ENCODE peak calls at places on chromosomes 7 and 10, in seven cellular contexts. Y, V, C, P, Q, E and A are unnamed samples.

GRCh38 chr7:128783143-128783799 is 7.7 kb upstream of the OPN1SW start:
- DNase-seq in Y (no peak), V (no peak), C (no peak), P (peak), Q (no peak), E (no peak), A (peak)

GRCh38 chr7:44104880-44105771 is 981 bp downstream of the AEBP1 start:
- DNase-seq in Y (no peak), V (peak), C (no peak), P (peak), Q (no peak), E (no peak), A (peak)

GRCh38 chr7:77738871-77739270 is 42.6 kb downstream of the RSBN1L start:
- DNase-seq in Y (no peak), V (no peak), C (no peak), P (peak), Q (no peak), E (no peak), A (peak)

GRCh38 chr10:22700489-22700888 is 13.9 kb downstream of the PIP4K2A start:
- DNase-seq in Y (no peak), V (no peak), C (no peak), P (no peak), Q (no peak), E (no peak), A (no peak)

GRCh38 chr7:149869867-149870266 is 3.9 kb upstream of the ATP6V0E2 start:
- DNase-seq in Y (no peak), V (no peak), C (no peak), P (no peak), Q (peak), E (no peak), A (no peak)

GRCh38 chr7:157012113-157012547 is 1.7 kb upstream of the MNX1 start:
- DNase-seq in Y (no peak), V (peak), C (no peak), P (no peak), Q (peak), E (no peak), A (no peak)

GRCh38 chr7:95929710-95930295 is 157.4 kb downstream of the DYNC1I1 start:
- DNase-seq in Y (no peak), V (no peak), C (no peak), P (no peak), Q (no peak), E (no peak), A (no peak)

GRCh38 chr7:148485618-148486017 is 104.9 kb upstream of the C7orf33 start:
- DNase-seq in Y (no peak), V (peak), C (no peak), P (no peak), Q (no peak), E (no peak), A (no peak)

GRCh38 chr7:29989257-29989995 is at the start of gene SCRN1:
- DNase-seq in Y (peak), V (peak), C (peak), P (peak), Q (peak), E (peak), A (peak)

GRCh38 chr10:6593140-6593740 is 13.2 kb upstream of the PRKCQ start:
- DNase-seq in Y (peak), V (no peak), C (no peak), P (no peak), Q (peak), E (no peak), A (no peak)

GRCh38 chr7:85023066-85023687 is 163.7 kb downstream of the SEMA3D start:
- DNase-seq in Y (no peak), V (peak), C (no peak), P (peak), Q (peak), E (no peak), A (peak)

GRCh38 chr7:155395176-155395797 is 62.6 kb upstream of the EN2 start:
- DNase-seq in Y (no peak), V (no peak), C (no peak), P (no peak), Q (no peak), E (no peak), A (no peak)

GRCh38 chr7:51316666-51317581 is at the start of gene COBL:
- DNase-seq in Y (peak), V (no peak), C (no peak), P (no peak), Q (no peak), E (no peak), A (no peak)

GRCh38 chr7:142303650-142304049 is 45.8 kb upstream of the PRSS58 start:
- DNase-seq in Y (no peak), V (no peak), C (no peak), P (no peak), Q (no peak), E (no peak), A (no peak)

GRCh38 chr10:72274213-72274729 is 547 bp downstream of the DDIT4 start:
- DNase-seq in Y (no peak), V (no peak), C (no peak), P (no peak), Q (no peak), E (no peak), A (peak)

GRCh38 chr10:86795353-86795752 is 38.9 kb downstream of the BMPR1A start:
- DNase-seq in Y (no peak), V (no peak), C (no peak), P (peak), Q (no peak), E (no peak), A (peak)

GRCh38 chr10:61719906-61720305 is 57.2 kb downstream of the CABCOCO1 start:
- DNase-seq in Y (no peak), V (no peak), C (no peak), P (no peak), Q (no peak), E (no peak), A (no peak)

GRCh38 chr10:70540789-70541360 is 61.7 kb downstream of the PRF1 start:
- DNase-seq in Y (no peak), V (no peak), C (no peak), P (no peak), Q (no peak), E (no peak), A (no peak)

GRCh38 chr10:11245510-11245909 is 227.8 kb downstream of the CELF2 start:
- DNase-seq in Y (peak), V (peak), C (no peak), P (no peak), Q (peak), E (no peak), A (no peak)

GRCh38 chr7:105673367-105674188 is 92.3 kb upstream of the EFCAB10 start:
- DNase-seq in Y (no peak), V (peak), C (no peak), P (no peak), Q (peak), E (no peak), A (no peak)

GRCh38 chr7:1741751-1742554 is 71.9 kb downstream of the ELFN1 start:
- DNase-seq in Y (no peak), V (no peak), C (no peak), P (no peak), Q (no peak), E (no peak), A (no peak)

GRCh38 chr10:119673271-119673670 is 22.1 kb downstream of the BAG3 start:
- DNase-seq in Y (no peak), V (no peak), C (no peak), P (no peak), Q (no peak), E (no peak), A (no peak)

GRCh38 chr7:74365320-74366022 is 76.3 kb downstream of the CLIP2 start:
- DNase-seq in Y (no peak), V (no peak), C (no peak), P (peak), Q (no peak), E (no peak), A (peak)

GRCh38 chr10:88759366-88760101 is at the start of gene LIPN:
- DNase-seq in Y (no peak), V (no peak), C (no peak), P (no peak), Q (no peak), E (no peak), A (no peak)

GRCh38 chr10:75203724-75204123 is 6.9 kb upstream of the VDAC2 start:
- DNase-seq in Y (no peak), V (no peak), C (no peak), P (no peak), Q (no peak), E (no peak), A (no peak)

GRCh38 chr7:80225361-80225760 is 90.7 kb downstream of the GNAI1 start:
- DNase-seq in Y (no peak), V (no peak), C (no peak), P (peak), Q (no peak), E (no peak), A (no peak)

GRCh38 chr10:132400041-132400546 is 3.1 kb downstream of the PWWP2B start:
- DNase-seq in Y (no peak), V (no peak), C (no peak), P (no peak), Q (no peak), E (no peak), A (no peak)

GRCh38 chr7:17401806-17402627 is 103.6 kb downstream of the AHR start:
- DNase-seq in Y (peak), V (no peak), C (no peak), P (no peak), Q (no peak), E (no peak), A (no peak)

GRCh38 chr10:129626801-129627434 is 159.9 kb downstream of the MGMT start:
- DNase-seq in Y (no peak), V (no peak), C (no peak), P (peak), Q (no peak), E (no peak), A (no peak)

GRCh38 chr7:44633254-44634186 is 27.1 kb downstream of the OGDH start:
- DNase-seq in Y (peak), V (no peak), C (peak), P (peak), Q (peak), E (peak), A (peak)

GRCh38 chr10:61986788-61987187 is 85.3 kb downstream of the ARID5B start:
- DNase-seq in Y (no peak), V (no peak), C (no peak), P (no peak), Q (no peak), E (no peak), A (no peak)

GRCh38 chr7:16028103-16028502 is 341.6 kb upstream of the MEOX2 start:
- DNase-seq in Y (no peak), V (no peak), C (no peak), P (peak), Q (no peak), E (no peak), A (peak)

GRCh38 chr7:8144856-8145255 is 117.1 kb downstream of the ICA1 start:
- DNase-seq in Y (no peak), V (no peak), C (no peak), P (no peak), Q (no peak), E (no peak), A (no peak)

GRCh38 chr10:96287392-96288105 is 16.2 kb upstream of the BLNK start:
- DNase-seq in Y (no peak), V (peak), C (no peak), P (peak), Q (no peak), E (no peak), A (no peak)

GRCh38 chr10:98610301-98610700 is 163.6 kb upstream of the HPS1 start:
- DNase-seq in Y (no peak), V (no peak), C (no peak), P (no peak), Q (no peak), E (no peak), A (peak)

GRCh38 chr10:23067939-23068775 is 27.2 kb upstream of the MSRB2 start:
- DNase-seq in Y (peak), V (peak), C (peak), P (peak), Q (peak), E (peak), A (peak)

GRCh38 chr7:91128574-91129348 is 135.5 kb upstream of the FZD1 start:
- DNase-seq in Y (no peak), V (no peak), C (no peak), P (peak), Q (no peak), E (no peak), A (peak)

GRCh38 chr7:87004956-87005355 is 54.5 kb downstream of the ELAPOR2 start:
- DNase-seq in Y (no peak), V (no peak), C (no peak), P (no peak), Q (no peak), E (no peak), A (no peak)